ENCODE peak calls at places on chromosomes 16 and 17, in nine cellular contexts. One of them, this sample, is unnamed.
A peak's percentile ranks its signal among the peaks of the same experiment; 100 is the strongest.

GRCh38 chr17:81556175-81556691 is 4.1 kb upstream of the FAAP100 start:
- DNase-seq in mesenchymal stem cell: peak; percentile 72
- DNase-seq in T-helper 1 cell: no peak
- DNase-seq in GM13977: no peak
- DNase-seq in mesothelial cell of epicardium: no peak
- DNase-seq in SW480: no peak
- DNase-seq in H1: no peak
- DNase-seq in choroid plexus epithelial cell: peak; percentile 16
- DNase-seq in GM03348: peak; percentile 43
- DNase-seq in this sample: no peak

GRCh38 chr17:42118545-42118944 is 2.6 kb downstream of the KAT2A start:
- DNase-seq in choroid plexus epithelial cell: peak; percentile 57
- DNase-seq in H1: peak; percentile 66
- DNase-seq in mesenchymal stem cell: peak; percentile 37
- DNase-seq in GM13977: peak; percentile 64
- DNase-seq in SW480: peak; percentile 32
- DNase-seq in GM03348: peak; percentile 39
- DNase-seq in mesothelial cell of epicardium: no peak
- DNase-seq in T-helper 1 cell: no peak
- DNase-seq in this sample: no peak

GRCh38 chr17:40472733-40473452 is 28.5 kb downstream of the TNS4 start:
- DNase-seq in GM03348: no peak
- DNase-seq in mesothelial cell of epicardium: no peak
- DNase-seq in GM13977: no peak
- DNase-seq in mesenchymal stem cell: no peak
- DNase-seq in SW480: peak; percentile 79
- DNase-seq in choroid plexus epithelial cell: peak; percentile 75
- DNase-seq in T-helper 1 cell: no peak
- DNase-seq in H1: no peak
- DNase-seq in this sample: no peak

GRCh38 chr16:82824408-82824807 is 197.6 kb downstream of the CDH13 start:
- DNase-seq in choroid plexus epithelial cell: peak; percentile 20
- DNase-seq in mesothelial cell of epicardium: no peak
- DNase-seq in GM13977: no peak
- DNase-seq in H1: no peak
- DNase-seq in T-helper 1 cell: no peak
- DNase-seq in mesenchymal stem cell: no peak
- DNase-seq in GM03348: no peak
- DNase-seq in SW480: peak; percentile 11
- DNase-seq in this sample: no peak

GRCh38 chr17:39729280-39729851 is 966 bp downstream of the MIEN1 start:
- DNase-seq in H1: no peak
- DNase-seq in T-helper 1 cell: no peak
- DNase-seq in mesenchymal stem cell: no peak
- DNase-seq in choroid plexus epithelial cell: no peak
- DNase-seq in SW480: no peak
- DNase-seq in GM13977: no peak
- DNase-seq in GM03348: no peak
- DNase-seq in mesothelial cell of epicardium: no peak
- DNase-seq in this sample: no peak

GRCh38 chr17:66301864-66302741 is at the start of gene PRKCA:
- DNase-seq in GM03348: peak; percentile 95
- DNase-seq in mesenchymal stem cell: peak; percentile 71
- DNase-seq in choroid plexus epithelial cell: peak; percentile 73
- DNase-seq in T-helper 1 cell: peak; percentile 58
- DNase-seq in H1: peak; percentile 75
- DNase-seq in GM13977: peak; percentile 65
- DNase-seq in mesothelial cell of epicardium: peak; percentile 64
- DNase-seq in SW480: peak; percentile 74
- DNase-seq in this sample: peak; percentile 93

GRCh38 chr16:75042423-75043174 is 43.8 kb downstream of the ZNRF1 start:
- DNase-seq in mesenchymal stem cell: no peak
- DNase-seq in T-helper 1 cell: no peak
- DNase-seq in choroid plexus epithelial cell: no peak
- DNase-seq in mesothelial cell of epicardium: no peak
- DNase-seq in GM13977: no peak
- DNase-seq in GM03348: no peak
- DNase-seq in H1: no peak
- DNase-seq in SW480: no peak
- DNase-seq in this sample: no peak

GRCh38 chr17:8789743-8790142 is 9.4 kb downstream of the MFSD6L start:
- DNase-seq in GM13977: no peak
- DNase-seq in GM03348: no peak
- DNase-seq in choroid plexus epithelial cell: no peak
- DNase-seq in mesothelial cell of epicardium: no peak
- DNase-seq in mesenchymal stem cell: no peak
- DNase-seq in H1: no peak
- DNase-seq in SW480: no peak
- DNase-seq in T-helper 1 cell: no peak
- DNase-seq in this sample: no peak

GRCh38 chr17:77210331-77210730 is 69.6 kb downstream of the SEC14L1 start:
- DNase-seq in mesothelial cell of epicardium: no peak
- DNase-seq in GM03348: no peak
- DNase-seq in GM13977: no peak
- DNase-seq in H1: no peak
- DNase-seq in mesenchymal stem cell: no peak
- DNase-seq in T-helper 1 cell: no peak
- DNase-seq in SW480: no peak
- DNase-seq in choroid plexus epithelial cell: no peak
- DNase-seq in this sample: no peak

GRCh38 chr16:85006639-85007038 is 4.7 kb downstream of the ZDHHC7 start:
- DNase-seq in choroid plexus epithelial cell: no peak
- DNase-seq in T-helper 1 cell: no peak
- DNase-seq in H1: no peak
- DNase-seq in SW480: no peak
- DNase-seq in mesenchymal stem cell: no peak
- DNase-seq in mesothelial cell of epicardium: no peak
- DNase-seq in GM03348: peak; percentile 65
- DNase-seq in GM13977: no peak
- DNase-seq in this sample: no peak

GRCh38 chr16:53415504-53415903 is 18.8 kb upstream of the RBL2 start:
- DNase-seq in T-helper 1 cell: no peak
- DNase-seq in mesothelial cell of epicardium: no peak
- DNase-seq in choroid plexus epithelial cell: no peak
- DNase-seq in SW480: peak; percentile 33
- DNase-seq in GM03348: no peak
- DNase-seq in GM13977: no peak
- DNase-seq in H1: no peak
- DNase-seq in mesenchymal stem cell: no peak
- DNase-seq in this sample: no peak

GRCh38 chr16:46883353-46883689 is 841 bp upstream of the GPT2 start:
- DNase-seq in T-helper 1 cell: no peak
- DNase-seq in GM13977: no peak
- DNase-seq in SW480: peak; percentile 39
- DNase-seq in GM03348: no peak
- DNase-seq in choroid plexus epithelial cell: no peak
- DNase-seq in H1: no peak
- DNase-seq in mesothelial cell of epicardium: no peak
- DNase-seq in mesenchymal stem cell: no peak
- DNase-seq in this sample: no peak

GRCh38 chr16:88939814-88940195 is 37.2 kb downstream of the CBFA2T3 start:
- DNase-seq in T-helper 1 cell: no peak
- DNase-seq in H1: peak; percentile 56
- DNase-seq in mesothelial cell of epicardium: no peak
- DNase-seq in SW480: no peak
- DNase-seq in GM03348: no peak
- DNase-seq in mesenchymal stem cell: no peak
- DNase-seq in GM13977: peak; percentile 63
- DNase-seq in choroid plexus epithelial cell: no peak
- DNase-seq in this sample: no peak

GRCh38 chr16:16071631-16072244 is 122.3 kb downstream of the ABCC1 start:
- DNase-seq in T-helper 1 cell: no peak
- DNase-seq in mesenchymal stem cell: peak; percentile 65
- DNase-seq in H1: no peak
- DNase-seq in mesothelial cell of epicardium: no peak
- DNase-seq in SW480: no peak
- DNase-seq in GM13977: no peak
- DNase-seq in GM03348: no peak
- DNase-seq in choroid plexus epithelial cell: peak; percentile 92
- DNase-seq in this sample: no peak

GRCh38 chr16:3534126-3534525 is 33.3 kb downstream of the CLUAP1 start:
- DNase-seq in GM13977: no peak
- DNase-seq in mesothelial cell of epicardium: no peak
- DNase-seq in choroid plexus epithelial cell: no peak
- DNase-seq in mesenchymal stem cell: no peak
- DNase-seq in T-helper 1 cell: no peak
- DNase-seq in H1: no peak
- DNase-seq in SW480: no peak
- DNase-seq in GM03348: no peak
- DNase-seq in this sample: no peak

GRCh38 chr17:33106525-33107162 is 115.0 kb downstream of the SPACA3 start:
- DNase-seq in mesothelial cell of epicardium: no peak
- DNase-seq in SW480: no peak
- DNase-seq in H1: no peak
- DNase-seq in GM03348: peak; percentile 21
- DNase-seq in T-helper 1 cell: no peak
- DNase-seq in mesenchymal stem cell: no peak
- DNase-seq in GM13977: no peak
- DNase-seq in choroid plexus epithelial cell: no peak
- DNase-seq in this sample: no peak

GRCh38 chr16:68146583-68146982 is 61.4 kb downstream of the NFATC3 start:
- DNase-seq in H1: no peak
- DNase-seq in choroid plexus epithelial cell: peak; percentile 80
- DNase-seq in SW480: no peak
- DNase-seq in mesenchymal stem cell: peak; percentile 92
- DNase-seq in GM03348: no peak
- DNase-seq in GM13977: no peak
- DNase-seq in mesothelial cell of epicardium: no peak
- DNase-seq in T-helper 1 cell: no peak
- DNase-seq in this sample: no peak

GRCh38 chr16:53848277-53848942 is 144.5 kb downstream of the FTO start:
- DNase-seq in T-helper 1 cell: no peak
- DNase-seq in GM03348: no peak
- DNase-seq in choroid plexus epithelial cell: peak; percentile 22
- DNase-seq in SW480: no peak
- DNase-seq in H1: no peak
- DNase-seq in GM13977: no peak
- DNase-seq in mesenchymal stem cell: peak; percentile 22
- DNase-seq in mesothelial cell of epicardium: no peak
- DNase-seq in this sample: no peak

GRCh38 chr16:4176794-4177438 is 60.7 kb upstream of the ADCY9 start:
- DNase-seq in H1: no peak
- DNase-seq in mesenchymal stem cell: peak; percentile 49
- DNase-seq in mesothelial cell of epicardium: no peak
- DNase-seq in GM13977: peak; percentile 34
- DNase-seq in T-helper 1 cell: no peak
- DNase-seq in SW480: peak; percentile 87
- DNase-seq in GM03348: peak; percentile 76
- DNase-seq in choroid plexus epithelial cell: peak; percentile 58
- DNase-seq in this sample: no peak

GRCh38 chr16:67145746-67146145 is 5.1 kb downstream of the B3GNT9 start:
- DNase-seq in H1: no peak
- DNase-seq in SW480: no peak
- DNase-seq in GM13977: no peak
- DNase-seq in T-helper 1 cell: no peak
- DNase-seq in mesothelial cell of epicardium: no peak
- DNase-seq in choroid plexus epithelial cell: no peak
- DNase-seq in mesenchymal stem cell: no peak
- DNase-seq in GM03348: no peak
- DNase-seq in this sample: no peak

GRCh38 chr17:44607836-44608690 is 48.2 kb upstream of the MEIOC start:
- DNase-seq in mesothelial cell of epicardium: no peak
- DNase-seq in SW480: no peak
- DNase-seq in GM03348: peak; percentile 95
- DNase-seq in mesenchymal stem cell: no peak
- DNase-seq in choroid plexus epithelial cell: peak; percentile 36
- DNase-seq in GM13977: no peak
- DNase-seq in H1: no peak
- DNase-seq in T-helper 1 cell: no peak
- DNase-seq in this sample: peak; percentile 87

GRCh38 chr16:75305364-75306101 is 54.1 kb upstream of the BCAR1 start:
- DNase-seq in GM13977: peak; percentile 56
- DNase-seq in T-helper 1 cell: no peak
- DNase-seq in mesothelial cell of epicardium: no peak
- DNase-seq in mesenchymal stem cell: peak; percentile 100
- DNase-seq in choroid plexus epithelial cell: peak; percentile 100
- DNase-seq in GM03348: peak; percentile 88
- DNase-seq in SW480: peak; percentile 92
- DNase-seq in H1: no peak
- DNase-seq in this sample: peak; percentile 85

GRCh38 chr16:57039148-57039812 is 49.9 kb downstream of the NLRC5 start:
- DNase-seq in mesenchymal stem cell: peak; percentile 73
- DNase-seq in H1: no peak
- DNase-seq in mesothelial cell of epicardium: no peak
- DNase-seq in GM03348: peak; percentile 80
- DNase-seq in GM13977: peak; percentile 42
- DNase-seq in T-helper 1 cell: no peak
- DNase-seq in choroid plexus epithelial cell: peak; percentile 92
- DNase-seq in SW480: no peak
- DNase-seq in this sample: no peak

GRCh38 chr16:55324491-55325447 is 766 bp downstream of the IRX6 start:
- DNase-seq in mesothelial cell of epicardium: no peak
- DNase-seq in GM13977: no peak
- DNase-seq in GM03348: no peak
- DNase-seq in choroid plexus epithelial cell: no peak
- DNase-seq in mesenchymal stem cell: no peak
- DNase-seq in SW480: no peak
- DNase-seq in H1: peak; percentile 73
- DNase-seq in T-helper 1 cell: no peak
- DNase-seq in this sample: no peak

GRCh38 chr16:63581560-63581959 is 1540.3 kb downstream of the CDH11 start:
- DNase-seq in mesothelial cell of epicardium: no peak
- DNase-seq in T-helper 1 cell: no peak
- DNase-seq in GM03348: no peak
- DNase-seq in H1: no peak
- DNase-seq in GM13977: no peak
- DNase-seq in mesenchymal stem cell: peak; percentile 51
- DNase-seq in choroid plexus epithelial cell: no peak
- DNase-seq in SW480: no peak
- DNase-seq in this sample: no peak

GRCh38 chr17:68356520-68356919 is 65.2 kb downstream of the ARSG start:
- DNase-seq in H1: no peak
- DNase-seq in GM03348: no peak
- DNase-seq in SW480: peak; percentile 86
- DNase-seq in GM13977: peak; percentile 45
- DNase-seq in mesothelial cell of epicardium: no peak
- DNase-seq in choroid plexus epithelial cell: peak; percentile 49
- DNase-seq in mesenchymal stem cell: no peak
- DNase-seq in T-helper 1 cell: peak; percentile 50
- DNase-seq in this sample: no peak

GRCh38 chr16:71845639-71846431 is at the start of gene ATXN1L:
- DNase-seq in mesothelial cell of epicardium: peak; percentile 91
- DNase-seq in GM13977: peak; percentile 97
- DNase-seq in mesenchymal stem cell: peak; percentile 93
- DNase-seq in SW480: peak; percentile 85
- DNase-seq in choroid plexus epithelial cell: peak; percentile 92
- DNase-seq in GM03348: peak; percentile 100
- DNase-seq in T-helper 1 cell: peak; percentile 85
- DNase-seq in H1: peak; percentile 98
- DNase-seq in this sample: peak; percentile 97

GRCh38 chr16:19980866-19981265 is 92.8 kb downstream of the GPR139 start:
- DNase-seq in H1: peak; percentile 56
- DNase-seq in choroid plexus epithelial cell: peak; percentile 4
- DNase-seq in GM13977: peak; percentile 23
- DNase-seq in T-helper 1 cell: no peak
- DNase-seq in mesothelial cell of epicardium: no peak
- DNase-seq in mesenchymal stem cell: no peak
- DNase-seq in GM03348: no peak
- DNase-seq in SW480: peak; percentile 21
- DNase-seq in this sample: no peak

GRCh38 chr17:74633261-74633783 is 9.8 kb upstream of the CD300E start:
- DNase-seq in H1: no peak
- DNase-seq in GM13977: no peak
- DNase-seq in GM03348: no peak
- DNase-seq in choroid plexus epithelial cell: no peak
- DNase-seq in T-helper 1 cell: no peak
- DNase-seq in SW480: no peak
- DNase-seq in mesenchymal stem cell: no peak
- DNase-seq in mesothelial cell of epicardium: no peak
- DNase-seq in this sample: no peak

GRCh38 chr16:85321856-85322271 is 209.6 kb upstream of the CIBAR2 start:
- DNase-seq in T-helper 1 cell: no peak
- DNase-seq in choroid plexus epithelial cell: peak; percentile 94
- DNase-seq in H1: no peak
- DNase-seq in GM13977: no peak
- DNase-seq in SW480: no peak
- DNase-seq in mesenchymal stem cell: peak; percentile 78
- DNase-seq in mesothelial cell of epicardium: no peak
- DNase-seq in GM03348: peak; percentile 96
- DNase-seq in this sample: peak; percentile 90

GRCh38 chr17:13986855-13987254 is 82.4 kb upstream of the COX10 start:
- DNase-seq in T-helper 1 cell: no peak
- DNase-seq in mesothelial cell of epicardium: no peak
- DNase-seq in mesenchymal stem cell: no peak
- DNase-seq in H1: no peak
- DNase-seq in choroid plexus epithelial cell: no peak
- DNase-seq in GM13977: no peak
- DNase-seq in SW480: no peak
- DNase-seq in GM03348: no peak
- DNase-seq in this sample: no peak

This sample was measured in osteocyte.